ENCODE peak calls at places on chromosome 5, in seven cellular contexts. U is IMR-90, E is ovary, X is upper lobe of left lung, G is stomach, B is adrenal gland, D is body of pancreas. N is an unnamed sample.

GRCh38 chr5:54834121-54834842 is 151.1 kb downstream of the ESM1 start:
- DNase-seq in G (no peak), D (peak; percentile 45), U (no peak), X (no peak), B (no peak), E (no peak), N (no peak)

GRCh38 chr5:96718635-96719077 is 56.5 kb downstream of the CAST start:
- DNase-seq in E (peak; percentile 62), G (peak; percentile 38), D (peak; percentile 30), X (no peak), B (peak; percentile 72), U (no peak), N (peak; percentile 81)

GRCh38 chr5:92944903-92945629 is 636.0 kb downstream of the NR2F1-AS1 start:
- DNase-seq in X (no peak), U (peak; percentile 69), D (no peak), G (no peak), E (no peak), B (no peak), N (no peak)

GRCh38 chr5:39302507-39302906 is 61.8 kb downstream of the C9 start:
- DNase-seq in X (no peak), G (no peak), U (no peak), E (no peak), D (no peak), B (no peak), N (no peak)

GRCh38 chr5:82340799-82341198 is 62.6 kb upstream of the RPS23 start:
- DNase-seq in B (no peak), U (no peak), G (no peak), D (no peak), E (no peak), X (no peak), N (no peak)

GRCh38 chr5:16776611-16777251 is 159.4 kb downstream of the MYO10 start:
- DNase-seq in D (peak; percentile 71), U (no peak), X (no peak), E (no peak), B (no peak), G (no peak), N (no peak)

GRCh38 chr5:96432245-96433065 is 593 bp downstream of the PCSK1 start:
- DNase-seq in X (peak; percentile 48), D (peak; percentile 13), E (peak; percentile 37), U (no peak), B (no peak), G (no peak), N (no peak)

GRCh38 chr5:98492258-98492657 is 281.2 kb upstream of the RGMB start:
- DNase-seq in D (no peak), B (no peak), X (no peak), E (no peak), U (no peak), G (no peak), N (no peak)

GRCh38 chr5:52896524-52897237 is 92.5 kb upstream of the ITGA2 start:
- DNase-seq in E (no peak), G (no peak), B (no peak), D (no peak), X (no peak), U (no peak), N (no peak)

GRCh38 chr5:34838785-34839714 is at the start of gene TTC23L:
- DNase-seq in G (peak; percentile 91), X (peak; percentile 94), E (peak; percentile 92), D (peak; percentile 97), B (peak; percentile 97), U (peak; percentile 79), N (peak; percentile 91)
- TF ChIP-seq POLR2A in G (no peak), X (peak; percentile 17), E (peak; percentile 26), D (peak; percentile 77), B (peak; percentile 86), U (no peak), N (peak; percentile 62)

GRCh38 chr5:76404694-76405306 is 1.7 kb downstream of the IQGAP2 start:
- DNase-seq in E (no peak), G (no peak), U (no peak), D (no peak), X (no peak), B (no peak), N (no peak)
- H3K4me1 ChIP-seq in E (peaks cover 9% of the 10 kb centered on the region), G (peaks cover 59% of the 10 kb centered on the region), U (no peaks in the 10 kb centered on the region), D (peaks cover 49% of the 10 kb centered on the region), X (peaks cover 40% of the 10 kb centered on the region), B (peaks cover 37% of the 10 kb centered on the region), N (peaks cover 13% of the 10 kb centered on the region)

GRCh38 chr5:149207821-149208220 is 63.8 kb upstream of the AFAP1L1 start:
- DNase-seq in D (no peak), U (no peak), G (no peak), E (no peak), B (no peak), X (no peak), N (no peak)
- H3K9me3 ChIP-seq in D (no peaks in the 10 kb centered on the region), U (no peaks in the 10 kb centered on the region), G (no peaks in the 10 kb centered on the region), E (no peaks in the 10 kb centered on the region), B (no peaks in the 10 kb centered on the region), X (no peaks in the 10 kb centered on the region), N (no peaks in the 10 kb centered on the region)

DNA sequence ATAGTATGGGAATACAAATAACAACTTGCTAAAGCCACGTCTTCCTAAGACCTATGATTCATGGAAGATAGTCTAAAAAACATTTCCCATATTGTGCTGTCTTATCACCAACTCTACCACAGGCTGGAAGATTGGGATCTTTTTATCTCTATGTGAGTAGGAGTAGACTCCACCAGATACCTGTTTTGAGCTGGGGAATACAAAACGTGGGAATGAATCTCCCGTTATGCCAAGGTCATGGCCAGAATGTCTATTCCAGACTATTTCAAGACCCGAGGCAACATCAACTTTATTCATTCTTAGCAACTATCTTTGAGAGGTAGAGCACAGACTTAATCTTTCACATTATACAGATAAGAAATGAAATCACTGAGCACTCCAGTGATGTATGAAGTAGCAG is 2350.9 kb upstream of the WWC1 start:
- DNase-seq in X (no peak), B (no peak), E (no peak), U (no peak), G (no peak), D (no peak), N (no peak)
- TF ChIP-seq POLR2A in X (no peak), B (no peak), E (no peak), U (no peak), G (no peak), D (no peak), N (no peak)

GRCh38 chr5:6728795-6729183 is 15.6 kb downstream of the TENT4A start:
- DNase-seq in X (no peak), U (no peak), G (no peak), B (no peak), E (no peak), D (no peak), N (no peak)
- H3K4me1 ChIP-seq in X (peaks cover 52% of the 10 kb centered on the region), U (peaks cover 51% of the 10 kb centered on the region), G (peaks cover 92% of the 10 kb centered on the region), B (peaks cover 45% of the 10 kb centered on the region), E (peaks cover 23% of the 10 kb centered on the region), D (peaks cover 49% of the 10 kb centered on the region), N (peaks cover 14% of the 10 kb centered on the region)

GRCh38 chr5:123628860-123629544 is 117.0 kb downstream of the CSNK1G3 start:
- DNase-seq in U (no peak), E (no peak), B (no peak), G (no peak), D (no peak), X (peak; percentile 72), N (no peak)
- H3K9me3 ChIP-seq in U (peaks cover 15% of the 10 kb centered on the region), E (no peaks in the 10 kb centered on the region), B (no peaks in the 10 kb centered on the region), G (peaks cover 36% of the 10 kb centered on the region), D (no peaks in the 10 kb centered on the region), X (peaks cover 24% of the 10 kb centered on the region), N (peaks cover 4% of the 10 kb centered on the region)

N was measured in Peyer's patch.